ENCODE peak calls at places on chromosome X, in four cellular contexts. One of them, this sample, is unnamed.

GRCh38 chrX:155094468-155095061 is 23.3 kb downstream of the BRCC3 start:
- DNase-seq in right lobe of liver: no peak
- DNase-seq in uterus: no peak
- DNase-seq in upper lobe of left lung: no peak
- DNase-seq in this sample: no peak

GRCh38 chrX:13747836-13748235 is 13.3 kb downstream of the OFD1 start:
- DNase-seq in uterus: no peak
- DNase-seq in upper lobe of left lung: no peak
- DNase-seq in right lobe of liver: no peak
- DNase-seq in this sample: no peak

GRCh38 chrX:43998374-43998773 is 25.2 kb upstream of the NDP start:
- DNase-seq in right lobe of liver: no peak
- DNase-seq in uterus: no peak
- DNase-seq in upper lobe of left lung: no peak
- DNase-seq in this sample: no peak

GRCh38 chrX:102712967-102713677 is 874 bp downstream of the GPRASP2 start:
- DNase-seq in right lobe of liver: peak; percentile 45
- DNase-seq in upper lobe of left lung: peak; percentile 36
- DNase-seq in uterus: peak; percentile 68
- DNase-seq in this sample: no peak

GRCh38 chrX:65894138-65894537 is 145.7 kb downstream of the VSIG4 start:
- DNase-seq in right lobe of liver: no peak
- DNase-seq in upper lobe of left lung: no peak
- DNase-seq in uterus: no peak
- DNase-seq in this sample: no peak

GRCh38 chrX:56726609-56727008 is 2.4 kb upstream of the NBDY start:
- DNase-seq in uterus: no peak
- DNase-seq in upper lobe of left lung: no peak
- DNase-seq in right lobe of liver: no peak
- DNase-seq in this sample: no peak

GRCh38 chrX:154658957-154659356 is 5.6 kb upstream of the CTAG2 start:
- DNase-seq in uterus: no peak
- DNase-seq in upper lobe of left lung: no peak
- DNase-seq in right lobe of liver: no peak
- DNase-seq in this sample: no peak

GRCh38 chrX:125786306-125786705 is 379.8 kb downstream of the DCAF12L2 start:
- DNase-seq in right lobe of liver: no peak
- DNase-seq in upper lobe of left lung: no peak
- DNase-seq in uterus: no peak
- DNase-seq in this sample: no peak

GRCh38 chrX:152943826-152944225 is 46.0 kb downstream of the ZNF185 start:
- DNase-seq in uterus: no peak
- DNase-seq in upper lobe of left lung: no peak
- DNase-seq in right lobe of liver: no peak
- DNase-seq in this sample: no peak

GRCh38 chrX:41922694-41923171 is 621 bp downstream of the CASK start:
- DNase-seq in upper lobe of left lung: peak; percentile 27
- DNase-seq in uterus: peak; percentile 28
- DNase-seq in right lobe of liver: peak; percentile 53
- DNase-seq in this sample: no peak

GRCh38 chrX:99394450-99394849 is 1015.6 kb downstream of the PCDH19 start:
- DNase-seq in uterus: no peak
- DNase-seq in right lobe of liver: no peak
- DNase-seq in upper lobe of left lung: no peak
- DNase-seq in this sample: no peak

GRCh38 chrX:133649659-133650058 is 234.4 kb upstream of the GPC4 start:
- DNase-seq in upper lobe of left lung: no peak
- DNase-seq in uterus: no peak
- DNase-seq in right lobe of liver: no peak
- DNase-seq in this sample: no peak

GRCh38 chrX:124194903-124195302 is 137.6 kb upstream of the TEX13D start:
- DNase-seq in right lobe of liver: no peak
- DNase-seq in uterus: no peak
- DNase-seq in upper lobe of left lung: no peak
- DNase-seq in this sample: no peak

GRCh38 chrX:65195621-65196020 is 219.4 kb upstream of the ZC4H2 start:
- DNase-seq in upper lobe of left lung: no peak
- DNase-seq in uterus: no peak
- DNase-seq in right lobe of liver: no peak
- DNase-seq in this sample: no peak

GRCh38 chrX:100512471-100512870 is 72.3 kb upstream of the TNMD start:
- DNase-seq in uterus: no peak
- DNase-seq in right lobe of liver: no peak
- DNase-seq in upper lobe of left lung: no peak
- DNase-seq in this sample: no peak

GRCh38 chrX:97189668-97190067 is 306.0 kb downstream of the RPA4 start:
- DNase-seq in upper lobe of left lung: peak; percentile 43
- DNase-seq in right lobe of liver: no peak
- DNase-seq in uterus: no peak
- DNase-seq in this sample: no peak

GRCh38 chrX:72128881-72129280 is 2.8 kb downstream of the RTL5 start:
- DNase-seq in uterus: no peak
- DNase-seq in right lobe of liver: no peak
- DNase-seq in upper lobe of left lung: no peak
- DNase-seq in this sample: no peak

GRCh38 chrX:38318606-38319005 is 8.7 kb downstream of the RPGR start:
- DNase-seq in uterus: no peak
- DNase-seq in upper lobe of left lung: no peak
- DNase-seq in right lobe of liver: no peak
- DNase-seq in this sample: no peak

DNA sequence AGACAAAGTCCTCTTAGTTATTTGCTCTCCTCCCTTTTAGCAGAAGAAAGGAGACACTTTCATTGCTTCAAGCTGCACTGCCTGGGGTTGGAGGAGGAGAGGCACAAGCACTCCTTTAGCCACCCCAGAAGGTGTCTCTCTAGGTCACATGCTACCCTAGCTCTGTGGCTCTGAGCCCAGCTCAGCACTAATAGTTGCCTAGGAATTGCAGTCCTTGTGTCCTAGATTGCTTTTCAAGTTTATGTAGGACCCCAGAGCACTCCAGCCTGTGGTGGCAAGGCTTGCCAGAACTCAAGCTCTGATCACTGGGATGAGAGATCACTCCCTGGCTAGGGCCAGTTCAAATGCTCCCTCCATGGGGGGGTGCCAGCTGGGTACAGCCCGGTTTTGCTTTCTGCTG is 24.5 kb upstream of the LHFPL1 start:
- DNase-seq in uterus: no peak
- DNase-seq in right lobe of liver: no peak
- DNase-seq in upper lobe of left lung: no peak
- DNase-seq in this sample: no peak
- H3K4me3 ChIP-seq in uterus: no peak overlapping the region
- H3K4me3 ChIP-seq in right lobe of liver: no peak overlapping the region
- H3K4me3 ChIP-seq in upper lobe of left lung: no peak overlapping the region
- H3K4me3 ChIP-seq in this sample: no peak overlapping the region

GRCh38 chrX:129905787-129906580 is at the start of gene UTP14A:
- DNase-seq in right lobe of liver: peak; percentile 85
- DNase-seq in upper lobe of left lung: peak; percentile 86
- DNase-seq in uterus: peak; percentile 85
- DNase-seq in this sample: peak; percentile 60
- TF ChIP-seq POLR2A in right lobe of liver: peak; percentile 47
- TF ChIP-seq POLR2A in upper lobe of left lung: no peak
- TF ChIP-seq POLR2A in uterus: peak; percentile 39
- TF ChIP-seq POLR2A in this sample: peak; percentile 37

GRCh38 chrX:6226053-6226645 is 2.5 kb downstream of the NLGN4X start:
- DNase-seq in uterus: no peak
- DNase-seq in upper lobe of left lung: no peak
- DNase-seq in right lobe of liver: no peak
- DNase-seq in this sample: no peak
- H3K4me3 ChIP-seq in uterus: peak overlapping the region; percentile 26
- H3K4me3 ChIP-seq in upper lobe of left lung: peak overlapping the region; percentile 42
- H3K4me3 ChIP-seq in right lobe of liver: peak overlapping the region; percentile 40
- H3K4me3 ChIP-seq in this sample: peak overlapping the region; percentile 33

DNA sequence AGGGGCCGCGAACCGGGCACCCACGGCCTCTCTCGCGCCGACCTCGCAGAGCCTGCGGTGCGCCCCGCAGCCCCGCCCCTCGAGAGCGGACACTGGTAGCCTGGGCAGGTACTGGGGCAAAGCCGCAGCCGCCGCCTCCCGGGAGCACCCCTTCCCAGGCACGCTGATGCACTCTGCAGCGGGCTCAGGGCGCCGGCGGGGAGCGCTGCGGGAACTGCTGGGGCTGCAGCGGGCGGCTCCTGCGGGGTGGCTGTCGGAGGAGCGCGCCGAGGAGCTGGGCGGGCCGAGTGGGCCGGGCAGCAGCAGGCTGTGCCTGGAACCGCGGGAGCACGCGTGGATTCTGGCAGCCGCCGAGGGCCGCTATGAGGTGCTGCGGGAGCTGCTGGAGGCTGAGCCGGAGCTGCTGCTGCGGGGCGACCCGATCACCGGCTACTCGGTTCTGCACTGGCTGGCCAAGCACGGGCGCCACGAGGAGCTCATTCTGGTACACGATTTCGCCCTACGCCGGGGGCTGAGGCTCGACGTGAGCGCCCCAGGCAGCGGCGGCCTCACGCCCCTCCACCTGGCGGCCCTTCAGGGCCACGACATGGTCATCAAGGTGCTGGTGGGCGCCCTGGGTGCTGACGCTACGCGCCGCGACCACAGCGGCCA is 419 bp downstream of the SOWAHD start:
- DNase-seq in upper lobe of left lung: no peak
- DNase-seq in right lobe of liver: peak; percentile 47
- DNase-seq in uterus: no peak
- DNase-seq in this sample: no peak
- TF ChIP-seq POLR2A in upper lobe of left lung: no peak
- TF ChIP-seq POLR2A in right lobe of liver: no peak
- TF ChIP-seq POLR2A in uterus: no peak
- TF ChIP-seq POLR2A in this sample: no peak

GRCh38 chrX:45767021-45767491 is 566.4 kb upstream of the DIPK2B start:
- DNase-seq in uterus: no peak
- DNase-seq in right lobe of liver: no peak
- DNase-seq in upper lobe of left lung: no peak
- DNase-seq in this sample: no peak
- H3K4me3 ChIP-seq in uterus: peak overlapping the region; percentile 31
- H3K4me3 ChIP-seq in right lobe of liver: peak overlapping the region; percentile 6
- H3K4me3 ChIP-seq in upper lobe of left lung: peak overlapping the region; percentile 49
- H3K4me3 ChIP-seq in this sample: no peak overlapping the region

This sample was measured in esophagus squamous epithelium.